ENCODE peak calls at places on chromosome 20, in seven cellular contexts. One of them, this sample, is unnamed.

GRCh38 chr20:63368151-63368550 is 7.0 kb upstream of the CHRNA4 start:
- DNase-seq in activated T-cell treated with anti-CD3 and anti-CD28 coated beads for 24 hours: no peak
- DNase-seq in hippocampal formation: no peak
- DNase-seq in A172: no peak
- DNase-seq in T-cell: no peak
- DNase-seq in stimulated activated CD4-positive, alpha-beta T cell treated with anti-CD3 and anti-CD28 coated beads, Interleukin-4, amount 100 ng/mL, for 1 hour: no peak
- DNase-seq in uterus: no peak
- DNase-seq in this sample: no peak

GRCh38 chr20:10793741-10794140 is 119.9 kb upstream of the JAG1 start:
- DNase-seq in activated T-cell treated with anti-CD3 and anti-CD28 coated beads for 24 hours: no peak
- DNase-seq in hippocampal formation: no peak
- DNase-seq in A172: no peak
- DNase-seq in T-cell: no peak
- DNase-seq in stimulated activated CD4-positive, alpha-beta T cell treated with anti-CD3 and anti-CD28 coated beads, Interleukin-4, amount 100 ng/mL, for 1 hour: no peak
- DNase-seq in uterus: no peak
- DNase-seq in this sample: no peak

GRCh38 chr20:32159766-32160221 is 47.7 kb downstream of the PLAGL2 start:
- DNase-seq in activated T-cell treated with anti-CD3 and anti-CD28 coated beads for 24 hours: no peak
- DNase-seq in hippocampal formation: no peak
- DNase-seq in A172: no peak
- DNase-seq in T-cell: no peak
- DNase-seq in stimulated activated CD4-positive, alpha-beta T cell treated with anti-CD3 and anti-CD28 coated beads, Interleukin-4, amount 100 ng/mL, for 1 hour: no peak
- DNase-seq in uterus: no peak
- DNase-seq in this sample: no peak

GRCh38 chr20:37090357-37090871 is 5.4 kb downstream of the RBL1 start:
- DNase-seq in activated T-cell treated with anti-CD3 and anti-CD28 coated beads for 24 hours: no peak
- DNase-seq in hippocampal formation: no peak
- DNase-seq in A172: no peak
- DNase-seq in T-cell: no peak
- DNase-seq in stimulated activated CD4-positive, alpha-beta T cell treated with anti-CD3 and anti-CD28 coated beads, Interleukin-4, amount 100 ng/mL, for 1 hour: no peak
- DNase-seq in uterus: no peak
- DNase-seq in this sample: no peak

GRCh38 chr20:2350606-2351005 is 30.1 kb upstream of the TGM6 start:
- DNase-seq in activated T-cell treated with anti-CD3 and anti-CD28 coated beads for 24 hours: no peak
- DNase-seq in hippocampal formation: no peak
- DNase-seq in A172: no peak
- DNase-seq in T-cell: no peak
- DNase-seq in stimulated activated CD4-positive, alpha-beta T cell treated with anti-CD3 and anti-CD28 coated beads, Interleukin-4, amount 100 ng/mL, for 1 hour: no peak
- DNase-seq in uterus: no peak
- DNase-seq in this sample: no peak

GRCh38 chr20:56428881-56429280 is 16.8 kb downstream of the CASS4 start:
- DNase-seq in activated T-cell treated with anti-CD3 and anti-CD28 coated beads for 24 hours: no peak
- DNase-seq in hippocampal formation: no peak
- DNase-seq in A172: no peak
- DNase-seq in T-cell: no peak
- DNase-seq in stimulated activated CD4-positive, alpha-beta T cell treated with anti-CD3 and anti-CD28 coated beads, Interleukin-4, amount 100 ng/mL, for 1 hour: no peak
- DNase-seq in uterus: no peak
- DNase-seq in this sample: no peak

GRCh38 chr20:47062226-47062880 is 167.7 kb downstream of the EYA2 start:
- DNase-seq in activated T-cell treated with anti-CD3 and anti-CD28 coated beads for 24 hours: no peak
- DNase-seq in hippocampal formation: no peak
- DNase-seq in A172: no peak
- DNase-seq in T-cell: no peak
- DNase-seq in stimulated activated CD4-positive, alpha-beta T cell treated with anti-CD3 and anti-CD28 coated beads, Interleukin-4, amount 100 ng/mL, for 1 hour: no peak
- DNase-seq in uterus: no peak
- DNase-seq in this sample: no peak

GRCh38 chr20:61640171-61640570 is 388.1 kb downstream of the CDH4 start:
- DNase-seq in activated T-cell treated with anti-CD3 and anti-CD28 coated beads for 24 hours: no peak
- DNase-seq in hippocampal formation: no peak
- DNase-seq in A172: peak; percentile 57
- DNase-seq in T-cell: no peak
- DNase-seq in stimulated activated CD4-positive, alpha-beta T cell treated with anti-CD3 and anti-CD28 coated beads, Interleukin-4, amount 100 ng/mL, for 1 hour: no peak
- DNase-seq in uterus: no peak
- DNase-seq in this sample: no peak

GRCh38 chr20:57413990-57414389 is 22.8 kb downstream of the RBM38 start:
- DNase-seq in activated T-cell treated with anti-CD3 and anti-CD28 coated beads for 24 hours: no peak
- DNase-seq in hippocampal formation: no peak
- DNase-seq in A172: no peak
- DNase-seq in T-cell: no peak
- DNase-seq in stimulated activated CD4-positive, alpha-beta T cell treated with anti-CD3 and anti-CD28 coated beads, Interleukin-4, amount 100 ng/mL, for 1 hour: no peak
- DNase-seq in uterus: no peak
- DNase-seq in this sample: no peak

GRCh38 chr20:43955244-43956191 is 40.9 kb downstream of the TOX2 start:
- DNase-seq in activated T-cell treated with anti-CD3 and anti-CD28 coated beads for 24 hours: peak; percentile 49
- DNase-seq in hippocampal formation: no peak
- DNase-seq in A172: peak; percentile 99
- DNase-seq in T-cell: no peak
- DNase-seq in stimulated activated CD4-positive, alpha-beta T cell treated with anti-CD3 and anti-CD28 coated beads, Interleukin-4, amount 100 ng/mL, for 1 hour: peak; percentile 24
- DNase-seq in uterus: no peak
- DNase-seq in this sample: peak; percentile 72

GRCh38 chr20:8964944-8965562 is 103.8 kb upstream of the PLCB4 start:
- DNase-seq in activated T-cell treated with anti-CD3 and anti-CD28 coated beads for 24 hours: no peak
- DNase-seq in hippocampal formation: no peak
- DNase-seq in A172: no peak
- DNase-seq in T-cell: no peak
- DNase-seq in stimulated activated CD4-positive, alpha-beta T cell treated with anti-CD3 and anti-CD28 coated beads, Interleukin-4, amount 100 ng/mL, for 1 hour: no peak
- DNase-seq in uterus: no peak
- DNase-seq in this sample: no peak